ENCODE peak calls at places on chromosomes 12 and 14, in seven cellular contexts. One of them, this sample, is unnamed.

GRCh38 chr12:84159245-84159644 is 753.4 kb downstream of the SLC6A15 start:
- DNase-seq in SW480: no peak
- DNase-seq in ACHN: no peak
- DNase-seq in lung microvascular endothelial cell: no peak
- DNase-seq in MG63: no peak
- DNase-seq in stimulated activated naive B cell treated with anti-CD40 and anti-IgM and Interleukin-4, amounts not matched to agents 10 μg/mL and 1 μg/mL and 100 μg/mL, for 72 hours: no peak
- DNase-seq in activated T-cell treated with anti-CD3 and anti-CD28 coated beads for 1 hour: no peak
- DNase-seq in this sample: no peak

GRCh38 chr14:65976771-65977170 is 509.4 kb upstream of the CCDC196 start:
- DNase-seq in activated T-cell treated with anti-CD3 and anti-CD28 coated beads for 1 hour: no peak
- DNase-seq in lung microvascular endothelial cell: no peak
- DNase-seq in MG63: peak
- DNase-seq in stimulated activated naive B cell treated with anti-CD40 and anti-IgM and Interleukin-4, amounts not matched to agents 10 μg/mL and 1 μg/mL and 100 μg/mL, for 72 hours: no peak
- DNase-seq in ACHN: no peak
- DNase-seq in SW480: no peak
- DNase-seq in this sample: no peak

GRCh38 chr14:98819132-98819866 is 452.7 kb downstream of the BCL11B start:
- DNase-seq in ACHN: no peak
- DNase-seq in MG63: no peak
- DNase-seq in lung microvascular endothelial cell: no peak
- DNase-seq in stimulated activated naive B cell treated with anti-CD40 and anti-IgM and Interleukin-4, amounts not matched to agents 10 μg/mL and 1 μg/mL and 100 μg/mL, for 72 hours: no peak
- DNase-seq in SW480: no peak
- DNase-seq in activated T-cell treated with anti-CD3 and anti-CD28 coated beads for 1 hour: no peak
- DNase-seq in this sample: no peak

GRCh38 chr12:26833692-26834168 is 736 bp upstream of the ITPR2 start:
- DNase-seq in activated T-cell treated with anti-CD3 and anti-CD28 coated beads for 1 hour: peak
- DNase-seq in stimulated activated naive B cell treated with anti-CD40 and anti-IgM and Interleukin-4, amounts not matched to agents 10 μg/mL and 1 μg/mL and 100 μg/mL, for 72 hours: peak
- DNase-seq in MG63: peak
- DNase-seq in lung microvascular endothelial cell: peak
- DNase-seq in ACHN: peak
- DNase-seq in SW480: peak
- DNase-seq in this sample: no peak

GRCh38 chr14:87111141-87111540 is 881.8 kb downstream of the GALC start:
- DNase-seq in SW480: no peak
- DNase-seq in ACHN: no peak
- DNase-seq in activated T-cell treated with anti-CD3 and anti-CD28 coated beads for 1 hour: no peak
- DNase-seq in stimulated activated naive B cell treated with anti-CD40 and anti-IgM and Interleukin-4, amounts not matched to agents 10 μg/mL and 1 μg/mL and 100 μg/mL, for 72 hours: no peak
- DNase-seq in lung microvascular endothelial cell: no peak
- DNase-seq in MG63: no peak
- DNase-seq in this sample: no peak

GRCh38 chr12:124374567-124374966 is 79.7 kb downstream of the RFLNA start:
- DNase-seq in lung microvascular endothelial cell: no peak
- DNase-seq in MG63: no peak
- DNase-seq in stimulated activated naive B cell treated with anti-CD40 and anti-IgM and Interleukin-4, amounts not matched to agents 10 μg/mL and 1 μg/mL and 100 μg/mL, for 72 hours: no peak
- DNase-seq in activated T-cell treated with anti-CD3 and anti-CD28 coated beads for 1 hour: no peak
- DNase-seq in SW480: no peak
- DNase-seq in ACHN: no peak
- DNase-seq in this sample: no peak

GRCh38 chr12:121797937-121798801 is 4.7 kb upstream of the RHOF start:
- DNase-seq in MG63: peak
- DNase-seq in activated T-cell treated with anti-CD3 and anti-CD28 coated beads for 1 hour: no peak
- DNase-seq in SW480: peak
- DNase-seq in stimulated activated naive B cell treated with anti-CD40 and anti-IgM and Interleukin-4, amounts not matched to agents 10 μg/mL and 1 μg/mL and 100 μg/mL, for 72 hours: no peak
- DNase-seq in lung microvascular endothelial cell: peak
- DNase-seq in ACHN: peak
- DNase-seq in this sample: peak

GRCh38 chr14:76919811-76920571 is 93.8 kb downstream of the LRRC74A start:
- DNase-seq in ACHN: peak
- DNase-seq in MG63: peak
- DNase-seq in stimulated activated naive B cell treated with anti-CD40 and anti-IgM and Interleukin-4, amounts not matched to agents 10 μg/mL and 1 μg/mL and 100 μg/mL, for 72 hours: no peak
- DNase-seq in SW480: peak
- DNase-seq in lung microvascular endothelial cell: peak
- DNase-seq in activated T-cell treated with anti-CD3 and anti-CD28 coated beads for 1 hour: no peak
- DNase-seq in this sample: peak

GRCh38 chr12:89935850-89936249 is 227.2 kb upstream of the ATP2B1 start:
- DNase-seq in MG63: no peak
- DNase-seq in SW480: no peak
- DNase-seq in activated T-cell treated with anti-CD3 and anti-CD28 coated beads for 1 hour: no peak
- DNase-seq in stimulated activated naive B cell treated with anti-CD40 and anti-IgM and Interleukin-4, amounts not matched to agents 10 μg/mL and 1 μg/mL and 100 μg/mL, for 72 hours: no peak
- DNase-seq in ACHN: no peak
- DNase-seq in lung microvascular endothelial cell: peak
- DNase-seq in this sample: no peak

GRCh38 chr12:3712209-3712992 is 40.5 kb downstream of the CRACR2A start:
- DNase-seq in SW480: no peak
- DNase-seq in activated T-cell treated with anti-CD3 and anti-CD28 coated beads for 1 hour: no peak
- DNase-seq in stimulated activated naive B cell treated with anti-CD40 and anti-IgM and Interleukin-4, amounts not matched to agents 10 μg/mL and 1 μg/mL and 100 μg/mL, for 72 hours: no peak
- DNase-seq in ACHN: no peak
- DNase-seq in MG63: no peak
- DNase-seq in lung microvascular endothelial cell: no peak
- DNase-seq in this sample: no peak

GRCh38 chr14:100066984-100067383 is 1.8 kb downstream of the EVL start:
- DNase-seq in activated T-cell treated with anti-CD3 and anti-CD28 coated beads for 1 hour: no peak
- DNase-seq in ACHN: no peak
- DNase-seq in MG63: no peak
- DNase-seq in lung microvascular endothelial cell: no peak
- DNase-seq in stimulated activated naive B cell treated with anti-CD40 and anti-IgM and Interleukin-4, amounts not matched to agents 10 μg/mL and 1 μg/mL and 100 μg/mL, for 72 hours: no peak
- DNase-seq in SW480: no peak
- DNase-seq in this sample: no peak

GRCh38 chr14:51539571-51540037 is 112.1 kb upstream of the FRMD6 start:
- DNase-seq in lung microvascular endothelial cell: peak
- DNase-seq in SW480: no peak
- DNase-seq in stimulated activated naive B cell treated with anti-CD40 and anti-IgM and Interleukin-4, amounts not matched to agents 10 μg/mL and 1 μg/mL and 100 μg/mL, for 72 hours: no peak
- DNase-seq in activated T-cell treated with anti-CD3 and anti-CD28 coated beads for 1 hour: no peak
- DNase-seq in ACHN: peak
- DNase-seq in MG63: peak
- DNase-seq in this sample: no peak

GRCh38 chr14:68939893-68940613 is 39.0 kb downstream of the ACTN1 start:
- DNase-seq in MG63: peak
- DNase-seq in stimulated activated naive B cell treated with anti-CD40 and anti-IgM and Interleukin-4, amounts not matched to agents 10 μg/mL and 1 μg/mL and 100 μg/mL, for 72 hours: no peak
- DNase-seq in activated T-cell treated with anti-CD3 and anti-CD28 coated beads for 1 hour: no peak
- DNase-seq in lung microvascular endothelial cell: peak
- DNase-seq in SW480: peak
- DNase-seq in ACHN: peak
- DNase-seq in this sample: peak

GRCh38 chr12:102300824-102301461 is 103.3 kb upstream of the PMCH start:
- DNase-seq in SW480: peak
- DNase-seq in lung microvascular endothelial cell: peak
- DNase-seq in MG63: no peak
- DNase-seq in activated T-cell treated with anti-CD3 and anti-CD28 coated beads for 1 hour: no peak
- DNase-seq in ACHN: peak
- DNase-seq in stimulated activated naive B cell treated with anti-CD40 and anti-IgM and Interleukin-4, amounts not matched to agents 10 μg/mL and 1 μg/mL and 100 μg/mL, for 72 hours: no peak
- DNase-seq in this sample: no peak

GRCh38 chr12:44847888-44848770 is 28.0 kb downstream of the NELL2 start:
- DNase-seq in ACHN: no peak
- DNase-seq in lung microvascular endothelial cell: no peak
- DNase-seq in stimulated activated naive B cell treated with anti-CD40 and anti-IgM and Interleukin-4, amounts not matched to agents 10 μg/mL and 1 μg/mL and 100 μg/mL, for 72 hours: peak
- DNase-seq in activated T-cell treated with anti-CD3 and anti-CD28 coated beads for 1 hour: peak
- DNase-seq in MG63: no peak
- DNase-seq in SW480: peak
- DNase-seq in this sample: no peak

GRCh38 chr12:75592638-75593335 is 81.4 kb upstream of the KRR1 start:
- DNase-seq in activated T-cell treated with anti-CD3 and anti-CD28 coated beads for 1 hour: no peak
- DNase-seq in MG63: no peak
- DNase-seq in lung microvascular endothelial cell: no peak
- DNase-seq in ACHN: no peak
- DNase-seq in stimulated activated naive B cell treated with anti-CD40 and anti-IgM and Interleukin-4, amounts not matched to agents 10 μg/mL and 1 μg/mL and 100 μg/mL, for 72 hours: no peak
- DNase-seq in SW480: peak
- DNase-seq in this sample: no peak

GRCh38 chr14:72416892-72417291 is 477.0 kb downstream of the DPF3 start:
- DNase-seq in ACHN: no peak
- DNase-seq in lung microvascular endothelial cell: no peak
- DNase-seq in activated T-cell treated with anti-CD3 and anti-CD28 coated beads for 1 hour: no peak
- DNase-seq in SW480: peak
- DNase-seq in MG63: no peak
- DNase-seq in stimulated activated naive B cell treated with anti-CD40 and anti-IgM and Interleukin-4, amounts not matched to agents 10 μg/mL and 1 μg/mL and 100 μg/mL, for 72 hours: no peak
- DNase-seq in this sample: peak

GRCh38 chr12:108193922-108194321 is 64.8 kb downstream of the WSCD2 start:
- DNase-seq in MG63: no peak
- DNase-seq in stimulated activated naive B cell treated with anti-CD40 and anti-IgM and Interleukin-4, amounts not matched to agents 10 μg/mL and 1 μg/mL and 100 μg/mL, for 72 hours: no peak
- DNase-seq in SW480: peak
- DNase-seq in lung microvascular endothelial cell: peak
- DNase-seq in activated T-cell treated with anti-CD3 and anti-CD28 coated beads for 1 hour: peak
- DNase-seq in ACHN: peak
- DNase-seq in this sample: peak

GRCh38 chr14:94102768-94103482 is 7.6 kb upstream of the IFI27 start:
- DNase-seq in SW480: no peak
- DNase-seq in MG63: no peak
- DNase-seq in lung microvascular endothelial cell: no peak
- DNase-seq in ACHN: no peak
- DNase-seq in stimulated activated naive B cell treated with anti-CD40 and anti-IgM and Interleukin-4, amounts not matched to agents 10 μg/mL and 1 μg/mL and 100 μg/mL, for 72 hours: no peak
- DNase-seq in activated T-cell treated with anti-CD3 and anti-CD28 coated beads for 1 hour: no peak
- DNase-seq in this sample: no peak

GRCh38 chr12:115451785-115452736 is 768.1 kb upstream of the TBX3 start:
- DNase-seq in lung microvascular endothelial cell: peak
- DNase-seq in SW480: peak
- DNase-seq in ACHN: peak
- DNase-seq in MG63: peak
- DNase-seq in activated T-cell treated with anti-CD3 and anti-CD28 coated beads for 1 hour: no peak
- DNase-seq in stimulated activated naive B cell treated with anti-CD40 and anti-IgM and Interleukin-4, amounts not matched to agents 10 μg/mL and 1 μg/mL and 100 μg/mL, for 72 hours: no peak
- DNase-seq in this sample: peak

GRCh38 chr12:29639893-29640495 is 142.5 kb upstream of the OVCH1 start:
- DNase-seq in stimulated activated naive B cell treated with anti-CD40 and anti-IgM and Interleukin-4, amounts not matched to agents 10 μg/mL and 1 μg/mL and 100 μg/mL, for 72 hours: no peak
- DNase-seq in SW480: peak
- DNase-seq in ACHN: no peak
- DNase-seq in MG63: no peak
- DNase-seq in lung microvascular endothelial cell: no peak
- DNase-seq in activated T-cell treated with anti-CD3 and anti-CD28 coated beads for 1 hour: no peak
- DNase-seq in this sample: no peak

GRCh38 chr14:94465042-94465441 is 11.0 kb downstream of the SERPINA9 start:
- DNase-seq in stimulated activated naive B cell treated with anti-CD40 and anti-IgM and Interleukin-4, amounts not matched to agents 10 μg/mL and 1 μg/mL and 100 μg/mL, for 72 hours: no peak
- DNase-seq in MG63: no peak
- DNase-seq in lung microvascular endothelial cell: no peak
- DNase-seq in activated T-cell treated with anti-CD3 and anti-CD28 coated beads for 1 hour: no peak
- DNase-seq in SW480: no peak
- DNase-seq in ACHN: no peak
- DNase-seq in this sample: no peak

GRCh38 chr12:66881401-66881800 is 202.5 kb upstream of the GRIP1 start:
- DNase-seq in MG63: no peak
- DNase-seq in SW480: no peak
- DNase-seq in lung microvascular endothelial cell: no peak
- DNase-seq in activated T-cell treated with anti-CD3 and anti-CD28 coated beads for 1 hour: no peak
- DNase-seq in ACHN: no peak
- DNase-seq in stimulated activated naive B cell treated with anti-CD40 and anti-IgM and Interleukin-4, amounts not matched to agents 10 μg/mL and 1 μg/mL and 100 μg/mL, for 72 hours: no peak
- DNase-seq in this sample: no peak

GRCh38 chr14:101111620-101112290 is 208.2 kb upstream of the RTL1 start:
- DNase-seq in MG63: no peak
- DNase-seq in stimulated activated naive B cell treated with anti-CD40 and anti-IgM and Interleukin-4, amounts not matched to agents 10 μg/mL and 1 μg/mL and 100 μg/mL, for 72 hours: no peak
- DNase-seq in ACHN: no peak
- DNase-seq in SW480: no peak
- DNase-seq in lung microvascular endothelial cell: no peak
- DNase-seq in activated T-cell treated with anti-CD3 and anti-CD28 coated beads for 1 hour: no peak
- DNase-seq in this sample: no peak

GRCh38 chr14:103315368-103315911 is 18.6 kb upstream of the EIF5 start:
- DNase-seq in SW480: no peak
- DNase-seq in activated T-cell treated with anti-CD3 and anti-CD28 coated beads for 1 hour: no peak
- DNase-seq in lung microvascular endothelial cell: peak
- DNase-seq in stimulated activated naive B cell treated with anti-CD40 and anti-IgM and Interleukin-4, amounts not matched to agents 10 μg/mL and 1 μg/mL and 100 μg/mL, for 72 hours: no peak
- DNase-seq in MG63: no peak
- DNase-seq in ACHN: no peak
- DNase-seq in this sample: no peak